ENCODE peak calls at places on chromosomes 1 and 21, in nine cellular contexts. S is activated naive CD4-positive, alpha-beta T cell; L is H54; W is ELF-1; D is hepatic stellate cell; O is effector CD4-positive, alpha-beta T cell; B is activated CD4-positive, alpha-beta T cell treated with anti-CD3 and anti-CD28 coated beads for 48 hours; T is IMR-90; I is HuH-7.5. H is an unnamed sample.

GRCh38 chr1:77683836-77684148 is 1.3 kb upstream of the ZZZ3 start:
- DNase-seq in I (no peak), W (no peak), O (no peak), L (no peak), T (no peak), B (no peak), D (no peak), S (no peak), H (no peak)

GRCh38 chr1:6378096-6378746 is 15.3 kb downstream of the ACOT7 start:
- DNase-seq in D (no peak), W (peak; percentile 66), T (no peak), O (no peak), L (no peak), I (no peak), B (no peak), S (no peak), H (peak; percentile 49)

GRCh38 chr1:215845224-215845902 is 278.3 kb downstream of the KCTD3 start:
- DNase-seq in T (peak; percentile 92), L (peak; percentile 37), S (no peak), B (no peak), O (no peak), W (no peak), D (peak; percentile 47), I (no peak), H (no peak)

GRCh38 chr21:26441081-26441610 is 131.9 kb downstream of the CYYR1 start:
- DNase-seq in I (no peak), S (no peak), B (no peak), D (no peak), O (no peak), W (no peak), T (no peak), L (no peak), H (no peak)

GRCh38 chr1:227889047-227889862 is 58.5 kb downstream of the WNT9A start:
- DNase-seq in I (no peak), W (peak; percentile 4), D (no peak), O (no peak), B (no peak), L (no peak), S (no peak), T (no peak), H (peak; percentile 8)

GRCh38 chr1:41856361-41857285 is 62.1 kb downstream of the HIVEP3 start:
- DNase-seq in B (no peak), S (no peak), W (no peak), D (no peak), L (no peak), T (no peak), O (no peak), I (no peak), H (no peak)

GRCh38 chr21:39125752-39126485 is 57.3 kb downstream of the PSMG1 start:
- DNase-seq in W (peak; percentile 80), B (peak; percentile 16), O (no peak), D (peak; percentile 72), S (no peak), T (peak; percentile 78), L (peak; percentile 62), I (peak; percentile 42), H (peak; percentile 88)

GRCh38 chr1:204410764-204411450 is 710 bp downstream of the PPP1R15B start:
- DNase-seq in B (peak; percentile 52), D (peak; percentile 47), S (peak; percentile 25), W (peak; percentile 71), O (peak; percentile 6), T (peak; percentile 48), L (peak; percentile 27), I (no peak), H (peak; percentile 46)

GRCh38 chr21:31078796-31079195 is 40.5 kb upstream of the KRTAP19-8 start:
- DNase-seq in B (peak; percentile 18), I (no peak), O (no peak), T (no peak), L (no peak), D (no peak), S (no peak), W (no peak), H (no peak)

GRCh38 chr1:226083303-226084101 is 21.0 kb downstream of the H3-3A start:
- DNase-seq in S (peak; percentile 92), D (peak; percentile 94), L (peak; percentile 95), O (peak; percentile 91), I (peak; percentile 89), W (peak; percentile 88), T (peak; percentile 60), B (peak; percentile 94), H (peak; percentile 98)

GRCh38 chr21:41955516-41955915 is 1.7 kb upstream of the C2CD2 start:
- DNase-seq in I (no peak), S (no peak), B (no peak), D (no peak), W (no peak), T (no peak), O (no peak), L (no peak), H (no peak)

GRCh38 chr1:187415065-187415464 is 586.3 kb downstream of the PLA2G4A start:
- DNase-seq in W (no peak), O (no peak), I (no peak), B (no peak), T (peak; percentile 46), D (no peak), S (no peak), L (no peak), H (no peak)

GRCh38 chr1:51421961-51422360 is 91.6 kb upstream of the TTC39A start:
- DNase-seq in B (no peak), L (peak; percentile 10), S (no peak), O (no peak), W (no peak), T (peak; percentile 82), I (no peak), D (peak; percentile 47), H (peak; percentile 78)

GRCh38 chr1:201750934-201751333 is 78.0 kb upstream of the IPO9 start:
- DNase-seq in I (no peak), T (peak; percentile 84), W (no peak), B (no peak), L (no peak), S (no peak), D (no peak), O (no peak), H (no peak)

GRCh38 chr1:109846148-109846547 is 64.5 kb upstream of the CSF1 start:
- DNase-seq in T (no peak), L (no peak), O (no peak), W (no peak), D (no peak), B (no peak), S (no peak), I (no peak), H (no peak)

GRCh38 chr1:179809506-179810366 is 66.6 kb downstream of the FAM163A start:
- DNase-seq in D (peak; percentile 71), T (peak; percentile 78), I (peak; percentile 68), L (peak; percentile 66), O (peak; percentile 52), S (peak; percentile 51), W (peak; percentile 85), B (peak; percentile 77), H (peak; percentile 81)

GRCh38 chr1:78792756-78793155 is 143.1 kb downstream of the IFI44 start:
- DNase-seq in I (no peak), O (no peak), D (no peak), S (no peak), B (no peak), L (no peak), T (no peak), W (no peak), H (no peak)

GRCh38 chr1:28737245-28738137 is 751 bp downstream of the YTHDF2 start:
- DNase-seq in I (peak; percentile 52), B (peak; percentile 60), S (peak; percentile 43), O (peak; percentile 28), T (peak; percentile 43), L (peak; percentile 21), D (peak; percentile 52), W (peak; percentile 80), H (peak; percentile 86)